ENCODE peak calls at places on chromosomes 2 and 18, in seven cellular contexts. E is PC-9, O is HepG2, W is keratinocyte, F is mammary epithelial cell, C is K562, S is endothelial cell of umbilical vein. N is an unnamed sample. For H3K4me1, the result is how much of the 10 kb centered on the place peaks cover.

GRCh38 chr18:13359195-13359594 is 140.6 kb downstream of the LDLRAD4 start:
- DNase-seq in E (no peak), O (no peak), W (no peak), F (no peak), C (no peak), S (no peak), N (no peak)

GRCh38 chr2:16685340-16685715 is 19.7 kb upstream of the CYRIA start:
- DNase-seq in E (no peak), O (no peak), W (no peak), F (no peak), C (no peak), S (no peak), N (no peak)

GRCh38 chr2:136168605-136169210 is 50.8 kb upstream of the CXCR4 start:
- DNase-seq in E (no peak), O (no peak), W (no peak), F (no peak), C (no peak), S (no peak), N (no peak)

GRCh38 chr2:194264586-194264985 is 1392.4 kb upstream of the SLC39A10 start:
- DNase-seq in E (no peak), O (no peak), W (no peak), F (no peak), C (no peak), S (no peak), N (no peak)

GRCh38 chr2:53998834-53999233 is 28.0 kb upstream of the PSME4 start:
- DNase-seq in E (no peak), O (no peak), W (no peak), F (no peak), C (no peak), S (no peak), N (no peak)

GRCh38 chr2:29262681-29263260 is 147.6 kb downstream of the CLIP4 start:
- DNase-seq in E (no peak), O (no peak), W (no peak), F (peak), C (no peak), S (no peak), N (no peak)

GRCh38 chr2:86788881-86789686 is 1.6 kb downstream of the CD8A start:
- DNase-seq in E (no peak), O (no peak), W (no peak), F (peak), C (no peak), S (no peak), N (no peak)

GRCh38 chr18:35352283-35352682 is 8.1 kb upstream of the ZNF24 start:
- DNase-seq in E (no peak), O (no peak), W (no peak), F (no peak), C (no peak), S (no peak), N (no peak)

GRCh38 chr2:45154606-45155155 is 145.4 kb upstream of the SIX2 start:
- DNase-seq in E (no peak), O (no peak), W (no peak), F (no peak), C (no peak), S (no peak), N (no peak)

GRCh38 chr2:7022486-7022885 is 105.3 kb downstream of the RNF144A start:
- DNase-seq in E (no peak), O (no peak), W (no peak), F (no peak), C (peak), S (no peak), N (no peak)

GRCh38 chr2:61165946-61166345 is 4.0 kb downstream of the C2orf74 start:
- DNase-seq in E (no peak), O (no peak), W (no peak), F (no peak), C (peak), S (no peak), N (no peak)

GRCh38 chr18:43158381-43158780 is 42.9 kb upstream of the RIT2 start:
- DNase-seq in E (no peak), O (no peak), W (no peak), F (no peak), C (no peak), S (no peak), N (no peak)

GRCh38 chr18:44941519-44941918 is 260.8 kb downstream of the SETBP1 start:
- DNase-seq in E (no peak), O (no peak), W (no peak), F (no peak), C (no peak), S (no peak), N (no peak)

GRCh38 chr18:61397222-61397621 is 64.0 kb downstream of the CDH20 start:
- DNase-seq in E (no peak), O (no peak), W (no peak), F (no peak), C (no peak), S (no peak), N (no peak)

GRCh38 chr2:102657770-102658169 is 38.4 kb downstream of the SLC9A2 start:
- DNase-seq in E (no peak), O (no peak), W (no peak), F (peak), C (no peak), S (no peak), N (no peak)

GRCh38 chr2:159797468-159798375 is at the start of gene CD302:
- DNase-seq in E (no peak), O (peak), W (no peak), F (peak), C (peak), S (peak), N (no peak)

GRCh38 chr2:231036131-231036530 is 1.2 kb upstream of the C2orf72 start:
- DNase-seq in E (no peak), O (no peak), W (no peak), F (no peak), C (no peak), S (no peak), N (no peak)
- TF ChIP-seq EZH2 in E (no peak), O (no peak), W (peak), F (no peak), C (no peak), S (no peak), N (no peak)

GRCh38 chr2:233422649-233423435 is 68.5 kb downstream of the DGKD start:
- DNase-seq in E (no peak), O (no peak), W (no peak), F (no peak), C (no peak), S (no peak), N (no peak)

GRCh38 chr2:233422050-233422639 is 67.9 kb downstream of the DGKD start:
- DNase-seq in E (peak), O (no peak), W (no peak), F (no peak), C (peak), S (no peak), N (peak)

GRCh38 chr2:233419626-233420431 is 65.5 kb downstream of the DGKD start:
- DNase-seq in E (no peak), O (no peak), W (no peak), F (peak), C (no peak), S (no peak), N (no peak)

GRCh38 chr2:233423436-233423860 is 69.2 kb downstream of the DGKD start:
- DNase-seq in E (no peak), O (no peak), W (no peak), F (no peak), C (no peak), S (no peak), N (no peak)

DNA sequence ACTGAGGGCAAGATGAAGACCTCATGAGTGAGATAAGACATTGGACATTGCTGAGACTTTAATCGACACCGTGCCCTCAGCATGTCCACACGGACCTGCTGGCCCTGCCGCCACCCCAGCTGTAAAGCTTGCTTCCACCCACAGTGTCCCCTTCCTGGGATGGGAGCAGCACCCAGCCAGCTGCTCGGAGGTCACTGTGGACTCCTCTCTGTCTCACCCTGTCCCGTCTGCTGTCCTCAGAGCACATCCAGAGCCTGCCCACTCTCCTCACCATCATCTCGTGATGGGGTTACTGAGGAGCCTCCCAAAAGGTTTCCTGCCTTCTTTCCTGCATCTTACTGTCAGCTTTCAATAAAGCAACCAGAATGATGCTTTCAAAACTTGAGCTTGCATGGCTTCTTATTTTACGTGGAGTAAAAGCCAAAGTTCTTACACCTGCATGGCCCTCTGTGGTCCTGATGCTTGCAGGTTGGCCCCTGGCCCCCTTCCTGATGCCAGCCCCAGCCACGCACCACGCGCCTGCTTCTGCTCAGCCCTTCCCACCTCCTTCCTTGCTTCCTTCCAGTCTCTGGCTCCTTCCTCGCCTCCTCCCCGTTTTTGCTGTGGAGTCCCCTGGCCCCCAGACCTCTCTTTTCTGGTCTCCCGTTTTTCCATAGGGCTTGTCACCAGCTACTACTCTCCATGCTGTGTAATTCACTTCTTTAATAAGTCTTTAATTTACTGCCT is 67.0 kb downstream of the DGKD start:
- DNase-seq in E (no peak), O (no peak), W (no peak), F (no peak), C (no peak), S (no peak), N (no peak)
- H3K4me1 ChIP-seq in E (under half), O (under half), W (under half), F (under half), C (under half), S (under half), N (under half)

GRCh38 chr2:227615906-227616305 is 1.3 kb upstream of the SCYGR3 start:
- DNase-seq in E (no peak), O (no peak), W (no peak), F (no peak), C (no peak), S (no peak), N (no peak)

GRCh38 chr2:227615181-227615580 is 541 bp upstream of the SCYGR3 start:
- DNase-seq in E (no peak), O (peak), W (no peak), F (no peak), C (no peak), S (no peak), N (no peak)

GRCh38 chr2:227614740-227615139 is at the start of gene SCYGR3:
- DNase-seq in E (no peak), O (no peak), W (no peak), F (no peak), C (no peak), S (no peak), N (no peak)

GRCh38 chr2:227616631-227617030 is 667 bp upstream of the SCYGR4 start:
- DNase-seq in E (no peak), O (no peak), W (no peak), F (no peak), C (no peak), S (no peak), N (no peak)

GRCh38 chr2:227617316-227618250 is at the start of gene SCYGR4:
- DNase-seq in E (no peak), O (no peak), W (no peak), F (no peak), C (no peak), S (no peak), N (no peak)
- H3K27ac ChIP-seq in E (no peak), O (no peak), W (no peak), F (no peak), C (no peak), S (no peak), N (no peak)

GRCh38 chr2:176162911-176163654 is 6.0 kb downstream of the HOXD3 start:
- DNase-seq in E (no peak), O (no peak), W (no peak), F (no peak), C (no peak), S (no peak), N (no peak)
- TF ChIP-seq EZH2 in E (no peak), O (no peak), W (peak), F (no peak), C (no peak), S (no peak), N (no peak)

GRCh38 chr2:9076210-9076609 is 72.7 kb upstream of the MBOAT2 start:
- DNase-seq in E (no peak), O (no peak), W (no peak), F (peak), C (peak), S (no peak), N (no peak)

GRCh38 chr2:9078405-9078804 is 74.9 kb upstream of the MBOAT2 start:
- DNase-seq in E (no peak), O (no peak), W (no peak), F (no peak), C (no peak), S (no peak), N (no peak)

GRCh38 chr2:9071584-9072124 is 68.2 kb upstream of the MBOAT2 start:
- DNase-seq in E (peak), O (no peak), W (no peak), F (peak), C (no peak), S (no peak), N (no peak)

GRCh38 chr2:9076755-9077154 is 73.3 kb upstream of the MBOAT2 start:
- DNase-seq in E (no peak), O (no peak), W (no peak), F (no peak), C (no peak), S (no peak), N (no peak)

DNA sequence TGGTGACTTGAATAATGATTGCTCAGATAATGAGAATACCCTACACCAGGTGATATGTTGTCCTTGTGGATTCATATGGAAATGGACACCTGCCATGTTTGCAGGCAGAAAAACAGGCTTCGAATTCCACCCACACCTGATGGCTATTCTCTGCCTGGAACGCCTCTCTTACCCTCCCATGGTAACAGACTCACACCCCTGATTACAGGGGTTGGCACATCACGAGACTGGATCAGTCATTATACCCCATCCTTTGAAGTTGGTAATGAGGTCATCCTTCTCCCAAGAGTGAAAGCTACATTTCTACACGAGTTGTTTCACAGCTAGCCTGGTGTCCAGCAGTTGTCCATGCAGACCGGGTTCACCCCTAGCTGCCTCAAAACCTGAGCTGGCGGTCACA is 71.4 kb upstream of the MBOAT2 start:
- DNase-seq in E (no peak), O (no peak), W (no peak), F (peak), C (peak), S (no peak), N (no peak)
- H3K4me1 ChIP-seq in E (under half), O (under half), W (under half), F (under half), C (under half), S (under half), N (under half)

DNA sequence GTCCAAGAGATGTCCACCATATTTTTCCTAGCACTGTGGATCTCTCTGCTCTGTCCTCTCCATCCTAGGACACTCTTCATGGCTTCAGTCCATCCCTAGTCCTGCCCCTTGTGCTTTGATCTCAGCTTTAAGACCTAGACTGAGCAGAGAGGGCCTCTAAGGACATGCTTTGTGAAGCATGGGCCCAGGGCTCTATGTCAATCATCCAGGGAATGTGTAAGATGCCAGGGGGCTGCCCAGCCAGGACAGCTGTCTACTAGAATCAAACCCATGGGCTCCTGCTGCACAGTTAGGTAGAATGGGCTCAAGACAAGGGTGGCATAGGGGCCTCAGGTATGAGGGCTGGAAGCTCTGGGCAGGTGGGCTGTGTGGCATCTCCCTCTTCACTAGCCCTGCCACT is 24.9 kb downstream of the TET3 start:
- DNase-seq in E (no peak), O (no peak), W (no peak), F (no peak), C (no peak), S (no peak), N (no peak)
- H3K27ac ChIP-seq in E (peak), O (no peak), W (peak), F (no peak), C (no peak), S (no peak), N (no peak)

DNA sequence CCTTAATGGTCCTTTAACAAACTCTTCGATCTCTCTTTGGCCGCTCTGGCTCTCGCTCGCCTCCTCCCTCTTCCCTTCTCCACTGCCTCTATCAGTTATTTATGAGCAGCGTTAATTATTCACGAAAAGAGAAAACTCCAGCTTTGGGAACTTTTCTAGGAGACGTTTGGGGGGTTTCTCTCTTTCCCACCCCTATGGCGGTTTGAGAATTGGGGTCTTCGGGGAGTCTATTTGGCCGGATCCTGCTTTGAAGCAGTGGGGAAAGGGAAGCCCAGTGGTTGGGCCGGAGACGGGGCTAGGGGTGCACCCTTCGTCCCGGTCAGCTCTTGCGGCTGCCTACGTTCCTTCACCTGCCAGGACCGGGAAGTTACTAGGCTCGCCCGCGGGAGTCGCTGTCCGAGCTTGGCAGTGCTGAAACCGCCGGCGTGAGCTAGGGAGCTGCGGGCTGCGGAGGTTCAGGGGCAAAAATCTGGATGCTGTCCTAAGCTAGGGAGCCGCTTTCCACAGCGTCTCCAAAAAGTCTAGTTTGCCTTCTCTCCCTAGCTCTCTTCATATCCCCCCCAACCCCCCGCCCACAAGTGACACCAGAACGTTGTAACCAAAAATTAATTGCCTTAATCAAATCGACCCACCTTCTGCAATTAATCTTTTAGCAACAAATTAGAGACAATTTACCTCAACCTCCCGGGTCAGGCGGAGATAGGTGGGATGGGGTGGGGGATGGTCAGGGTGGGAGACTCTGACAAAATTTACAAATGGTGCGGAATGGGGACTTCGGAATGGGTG is 8.9 kb upstream of the SKOR2 start:
- DNase-seq in E (no peak), O (peak), W (no peak), F (peak), C (peak), S (peak), N (peak)
- TF ChIP-seq EZH2 in E (no peak), O (no peak), W (peak), F (no peak), C (no peak), S (no peak), N (no peak)

GRCh38 chr2:55160422-55160821 is 71.7 kb downstream of the CLHC1 start:
- DNase-seq in E (no peak), O (no peak), W (no peak), F (no peak), C (no peak), S (no peak), N (no peak)

GRCh38 chr2:55163258-55163657 is 68.8 kb downstream of the CLHC1 start:
- DNase-seq in E (no peak), O (no peak), W (no peak), F (no peak), C (no peak), S (peak), N (no peak)

GRCh38 chr2:55161295-55162210 is 70.5 kb downstream of the CLHC1 start:
- DNase-seq in E (no peak), O (no peak), W (no peak), F (no peak), C (no peak), S (peak), N (no peak)

GRCh38 chr2:55163895-55164509 is 68.1 kb downstream of the CLHC1 start:
- DNase-seq in E (peak), O (no peak), W (no peak), F (no peak), C (no peak), S (peak), N (no peak)

DNA sequence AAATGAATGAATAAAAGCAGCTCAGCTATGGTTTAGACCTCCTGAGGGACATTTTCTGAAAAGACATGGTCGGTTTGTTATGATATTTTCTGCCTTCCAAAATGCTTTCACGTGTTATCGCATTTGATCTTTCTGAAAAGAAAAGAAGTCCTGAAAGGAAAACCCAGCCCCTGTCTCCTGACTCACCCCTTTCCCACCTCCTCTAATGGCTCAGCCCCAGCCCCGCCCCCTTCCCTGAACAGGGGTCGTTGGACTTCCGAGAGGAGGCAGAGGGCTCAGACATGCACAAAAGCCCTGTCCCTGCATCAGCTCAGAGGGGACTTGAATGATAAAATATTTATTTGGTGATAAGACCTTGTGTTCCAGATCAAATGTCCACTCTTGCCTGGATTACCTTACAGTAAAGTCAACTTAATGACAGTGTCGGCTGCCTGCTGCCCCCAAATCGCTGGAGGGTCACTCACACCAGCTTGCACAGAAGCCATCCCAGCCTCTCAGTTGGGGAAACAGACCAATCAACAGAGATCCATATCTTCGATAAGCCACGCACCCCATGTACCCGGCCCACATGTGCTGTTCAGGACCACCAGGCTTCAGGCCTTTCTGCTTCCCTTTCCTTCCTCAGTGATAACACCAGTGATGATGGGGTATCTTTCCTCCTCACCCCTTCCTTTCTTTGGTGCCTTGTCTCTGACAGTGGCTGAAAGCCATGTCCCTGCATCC is 69.6 kb downstream of the CLHC1 start:
- DNase-seq in E (no peak), O (no peak), W (no peak), F (no peak), C (no peak), S (no peak), N (no peak)
- H3K4me1 ChIP-seq in E (half or more), O (half or more), W (under half), F (under half), C (under half), S (half or more), N (under half)